ENCODE peak calls at places on chromosomes 16 and 17, in five cellular contexts. A, L, I, M and K are unnamed samples.

GRCh38 chr17:14741516-14741915 is 440.6 kb downstream of the HS3ST3B1 start:
- DNase-seq in A (no peak), L (no peak), I (no peak), M (no peak), K (no peak)

GRCh38 chr16:72722552-72722951 is 325.4 kb downstream of the ZFHX3 start:
- DNase-seq in A (peak), L (no peak), I (no peak), M (peak), K (peak)

GRCh38 chr16:2663553-2664521 is 18.5 kb upstream of the KCTD5 start:
- DNase-seq in A (no peak), L (no peak), I (no peak), M (no peak), K (peak)

GRCh38 chr16:83356266-83356665 is 451.5 kb upstream of the HSBP1 start:
- DNase-seq in A (peak), L (peak), I (no peak), M (no peak), K (peak)

GRCh38 chr16:83272201-83272600 is 535.6 kb upstream of the HSBP1 start:
- DNase-seq in A (no peak), L (no peak), I (no peak), M (no peak), K (no peak)

GRCh38 chr16:84223456-84223855 is 16.4 kb downstream of the KCNG4 start:
- DNase-seq in A (no peak), L (no peak), I (no peak), M (no peak), K (no peak)

GRCh38 chr17:78993241-78993956 is 13.7 kb upstream of the LGALS3BP start:
- DNase-seq in A (no peak), L (peak), I (no peak), M (no peak), K (peak)

GRCh38 chr17:74904687-74905409 is 11.4 kb upstream of the FADS6 start:
- DNase-seq in A (no peak), L (no peak), I (no peak), M (no peak), K (no peak)

GRCh38 chr17:57480438-57481196 is 224.3 kb downstream of the MSI2 start:
- DNase-seq in A (no peak), L (peak), I (no peak), M (no peak), K (no peak)

GRCh38 chr17:48728232-48729231 is at the start of gene HOXB13:
- DNase-seq in A (no peak), L (no peak), I (no peak), M (no peak), K (peak)

GRCh38 chr17:82367724-82368524 is 3.6 kb upstream of the UTS2R start:
- DNase-seq in A (no peak), L (peak), I (no peak), M (peak), K (peak)

DNA sequence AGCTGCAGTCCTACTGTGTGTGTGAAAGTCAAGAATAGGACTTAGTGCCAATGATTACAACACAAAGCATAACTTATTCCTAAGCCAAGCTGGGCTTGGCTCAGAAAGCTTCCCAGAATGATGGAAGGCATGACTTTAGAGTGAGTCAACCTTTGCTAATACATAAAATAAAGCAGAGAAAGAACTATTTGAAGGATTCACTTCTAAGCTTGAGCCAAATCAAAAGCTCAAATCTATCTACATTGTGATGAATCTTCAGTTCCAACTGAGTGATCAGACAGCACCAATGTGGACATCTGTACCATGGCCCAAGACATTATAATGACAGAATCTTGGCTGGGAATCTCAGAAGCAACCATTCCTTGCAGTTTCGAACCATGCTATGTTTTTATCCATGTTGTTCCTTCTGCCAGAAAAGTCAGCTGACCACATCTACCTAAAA is 41.4 kb downstream of the SMG6 start:
- DNase-seq in A (no peak), L (no peak), I (no peak), M (no peak), K (no peak)
- TF ChIP-seq SUZ12 in A (no peak), L (no peak), I (no peak), M (no peak), K (no peak)

DNA sequence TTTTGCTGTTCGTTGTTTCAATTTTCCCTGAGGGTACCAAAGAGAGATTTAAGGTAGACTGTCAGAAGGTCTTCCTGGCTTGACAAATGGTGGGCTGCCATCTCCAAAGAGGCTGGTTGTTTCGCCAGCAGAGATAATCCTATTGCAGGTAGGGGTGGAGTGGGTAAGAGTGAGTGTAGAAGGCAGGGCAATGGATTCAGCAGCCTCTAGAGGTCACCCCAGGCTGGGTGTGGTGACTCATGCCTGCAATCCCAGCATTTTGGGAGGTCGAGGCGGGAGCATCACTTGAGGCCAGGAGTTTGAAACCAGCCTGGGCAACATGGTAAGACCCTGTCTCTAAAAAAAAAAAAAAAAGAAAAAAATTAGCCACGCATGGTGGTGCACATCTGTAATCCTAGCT is 34.6 kb downstream of the DCAKD start:
- DNase-seq in A (no peak), L (peak), I (no peak), M (no peak), K (no peak)
- TF ChIP-seq SUZ12 in A (no peak), L (no peak), I (no peak), M (no peak), K (no peak)

GRCh38 chr16:87416826-87417471 is 24.8 kb downstream of the MAP1LC3B start:
- DNase-seq in A (no peak), L (peak), I (no peak), M (no peak), K (no peak)
- TF ChIP-seq SUZ12 in A (no peak), L (no peak), I (no peak), M (no peak), K (no peak)

DNA sequence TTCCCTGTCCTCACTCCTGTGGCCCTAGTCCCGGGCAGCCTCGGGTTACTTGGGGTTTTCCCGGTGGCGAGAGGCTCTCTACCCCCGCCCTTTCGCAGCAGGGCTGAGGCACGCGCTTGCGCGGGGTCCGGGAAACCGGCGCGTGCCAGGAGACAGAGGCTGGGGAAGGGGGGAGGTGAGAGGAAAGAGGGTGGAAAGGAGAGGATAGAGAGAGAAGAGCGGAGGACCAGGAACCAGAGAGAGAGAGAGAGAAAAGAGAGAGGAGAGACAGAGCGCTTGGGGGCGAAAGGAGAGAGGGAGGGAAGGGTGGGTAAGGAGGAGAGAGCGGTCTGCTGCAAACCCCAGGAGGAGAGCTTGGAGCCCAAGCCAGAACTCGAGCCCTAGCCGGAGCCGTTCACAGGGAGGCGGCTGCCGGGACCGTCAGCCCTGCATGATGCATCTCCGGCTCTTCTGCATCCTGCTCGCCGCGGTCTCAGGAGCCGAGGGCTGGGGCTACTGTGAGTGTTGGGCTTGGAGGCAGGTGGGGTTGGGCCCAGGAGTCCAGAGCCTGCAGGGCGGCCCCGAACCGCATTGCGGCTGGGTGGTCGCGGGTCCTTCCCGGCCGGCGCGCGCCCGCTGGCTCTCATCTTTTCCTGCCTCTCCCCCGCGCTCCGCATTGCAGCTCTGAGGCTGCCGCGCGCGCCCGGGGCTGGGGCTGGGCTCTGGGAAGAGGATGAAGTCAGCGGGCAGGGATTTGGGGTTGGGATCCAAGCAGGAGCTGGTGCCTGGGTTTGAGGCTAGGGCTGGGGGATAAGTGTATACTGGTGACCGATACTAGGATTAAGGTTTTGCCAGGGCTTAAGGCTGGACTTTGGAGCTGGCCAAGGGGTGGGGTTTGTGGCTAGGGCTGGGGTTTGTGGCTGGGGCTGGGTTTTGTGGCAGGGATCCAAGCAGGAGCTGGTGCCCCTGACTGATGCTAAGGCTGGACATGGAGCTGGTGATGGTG is at the start of gene CNTNAP1:
- DNase-seq in A (no peak), L (peak), I (no peak), M (no peak), K (peak)
- TF ChIP-seq SUZ12 in A (no peak), L (no peak), I (no peak), M (peak), K (no peak)

GRCh38 chr17:19485800-19486340 is 47.8 kb upstream of the SLC47A1 start:
- DNase-seq in A (no peak), L (no peak), I (no peak), M (no peak), K (no peak)
- TF ChIP-seq SUZ12 in A (no peak), L (no peak), I (no peak), M (no peak), K (no peak)